ENCODE peak calls at places on chromosomes 7 and 10, in ten cellular contexts. A is effector CD4-positive, alpha-beta T cell; E is CD4-positive, alpha-beta T cell; B is HTR-8/SVneo; Y is A549; I is GOT3; G is WERI-Rb-1; Z is foreskin fibroblast; S is cardiac fibroblast; R is HepG2. O is an unnamed sample.

GRCh38 chr7:101126651-101127459 is at the start of gene SERPINE1:
- DNase-seq in A (peak), E (peak), B (peak), Y (peak), I (peak), G (no peak), Z (peak), S (peak), R (peak), O (peak)

GRCh38 chr7:157129200-157129599 is 9.5 kb upstream of the UBE3C start:
- DNase-seq in A (no peak), E (no peak), B (no peak), Y (peak), I (no peak), G (no peak), Z (no peak), S (no peak), R (no peak), O (no peak)

GRCh38 chr10:123681285-123681684 is 15.1 kb downstream of the GPR26 start:
- DNase-seq in A (no peak), E (no peak), B (no peak), Y (no peak), I (no peak), G (no peak), Z (no peak), S (no peak), R (no peak), O (no peak)

GRCh38 chr10:119235381-119235780 is 28.0 kb downstream of the GRK5 start:
- DNase-seq in A (no peak), E (no peak), B (no peak), Y (no peak), I (no peak), G (no peak), Z (no peak), S (peak), R (no peak), O (no peak)

GRCh38 chr7:75979361-75980125 is 14.9 kb downstream of the TMEM120A start:
- DNase-seq in A (no peak), E (no peak), B (no peak), Y (no peak), I (no peak), G (no peak), Z (no peak), S (no peak), R (no peak), O (no peak)

GRCh38 chr7:131517218-131517923 is 39.1 kb downstream of the PODXL start:
- DNase-seq in A (no peak), E (no peak), B (no peak), Y (no peak), I (no peak), G (no peak), Z (no peak), S (no peak), R (no peak), O (no peak)

GRCh38 chr7:140769852-140770251 is 73.3 kb downstream of the NDUFB2 start:
- DNase-seq in A (no peak), E (no peak), B (no peak), Y (no peak), I (no peak), G (no peak), Z (no peak), S (no peak), R (no peak), O (no peak)

GRCh38 chr7:78197447-78197846 is 398.9 kb downstream of the PHTF2 start:
- DNase-seq in A (no peak), E (no peak), B (no peak), Y (no peak), I (no peak), G (no peak), Z (peak), S (peak), R (no peak), O (no peak)

O was measured in HFF-Myc.